ENCODE peak calls at places on chromosome 1, in four cellular contexts. S, F, C and W are unnamed samples.

GRCh38 chr1:94863297-94863911 is 43.2 kb downstream of the SLC44A3 start:
- DNase-seq in S (no peak), F (no peak), C (no peak), W (no peak)

GRCh38 chr1:49052102-49052501 is 275.4 kb upstream of the BEND5 start:
- DNase-seq in S (no peak), F (no peak), C (no peak), W (no peak)

GRCh38 chr1:237562247-237562823 is 328.4 kb downstream of the ZP4 start:
- DNase-seq in S (peak; percentile 61), F (peak; percentile 35), C (peak; percentile 4), W (no peak)

GRCh38 chr1:35476099-35476674 is 81.0 kb downstream of the KIAA0319L start:
- DNase-seq in S (no peak), F (no peak), C (no peak), W (no peak)

GRCh38 chr1:196155586-196155985 is 452.7 kb downstream of the KCNT2 start:
- DNase-seq in S (no peak), F (no peak), C (no peak), W (no peak)

GRCh38 chr1:172906778-172907592 is 143.8 kb downstream of the TNFSF18 start:
- DNase-seq in S (no peak), F (peak; percentile 50), C (no peak), W (no peak)

GRCh38 chr1:229156819-229157218 is 114.1 kb upstream of the RAB4A start:
- DNase-seq in S (peak; percentile 58), F (peak; percentile 28), C (no peak), W (no peak)

GRCh38 chr1:1470626-1471388 is 758 bp upstream of the ATAD3B start:
- DNase-seq in S (no peak), F (peak; percentile 36), C (no peak), W (peak; percentile 51)

GRCh38 chr1:116311756-116312691 is 61.0 kb upstream of the ATP1A1 start:
- DNase-seq in S (peak; percentile 84), F (no peak), C (no peak), W (no peak)

GRCh38 chr1:173477286-173478098 is at the start of gene PRDX6:
- DNase-seq in S (peak; percentile 48), F (no peak), C (no peak), W (peak; percentile 15)

GRCh38 chr1:34441661-34442060 is 265.0 kb downstream of the C1orf94 start:
- DNase-seq in S (no peak), F (no peak), C (no peak), W (no peak)

GRCh38 chr1:209756608-209757445 is 974 bp downstream of the TRAF3IP3 start:
- DNase-seq in S (no peak), F (no peak), C (peak; percentile 49), W (no peak)

GRCh38 chr1:109765896-109766615 is 2.3 kb upstream of the EPS8L3 start:
- DNase-seq in S (no peak), F (no peak), C (no peak), W (no peak)

GRCh38 chr1:10962483-10962882 is 50.0 kb upstream of the TARDBP start:
- DNase-seq in S (no peak), F (no peak), C (no peak), W (no peak)

GRCh38 chr1:156516821-156517220 is 16.2 kb upstream of the MEF2D start:
- DNase-seq in S (no peak), F (no peak), C (no peak), W (no peak)

GRCh38 chr1:42433324-42433860 is 22.4 kb downstream of the ZMYND12 start:
- DNase-seq in S (no peak), F (no peak), C (no peak), W (no peak)

GRCh38 chr1:6466023-6466422 is at the start of gene TNFRSF25:
- DNase-seq in S (no peak), F (no peak), C (no peak), W (peak; percentile 83)

GRCh38 chr1:157490337-157491165 is 61.8 kb downstream of the FCRL5 start:
- DNase-seq in S (peak; percentile 43), F (peak; percentile 47), C (no peak), W (peak; percentile 43)

GRCh38 chr1:2582401-2582800 is 4.2 kb upstream of the PRXL2B start:
- DNase-seq in S (no peak), F (no peak), C (no peak), W (no peak)

GRCh38 chr1:183780159-183780558 is 24.8 kb upstream of the RGL1 start:
- DNase-seq in S (peak; percentile 61), F (no peak), C (no peak), W (no peak)

GRCh38 chr1:225713281-225713680 is 60.4 kb upstream of the ENAH start:
- DNase-seq in S (peak; percentile 18), F (no peak), C (no peak), W (no peak)

GRCh38 chr1:5105744-5106143 is 451.3 kb downstream of the AJAP1 start:
- DNase-seq in S (no peak), F (no peak), C (no peak), W (no peak)

GRCh38 chr1:15056515-15057285 is 96.8 kb upstream of the TMEM51 start:
- DNase-seq in S (no peak), F (peak; percentile 34), C (no peak), W (no peak)

GRCh38 chr1:2194319-2194897 is at the start of gene FAAP20:
- DNase-seq in S (peak; percentile 24), F (peak; percentile 91), C (no peak), W (no peak)

GRCh38 chr1:235893840-235894239 is 27.1 kb upstream of the LYST start:
- DNase-seq in S (peak; percentile 37), F (no peak), C (no peak), W (no peak)

GRCh38 chr1:9422321-9422720 is 116.9 kb upstream of the SLC25A33 start:
- DNase-seq in S (no peak), F (no peak), C (no peak), W (no peak)

GRCh38 chr1:209755926-209756607 is at the start of gene TRAF3IP3:
- DNase-seq in S (no peak), F (no peak), C (peak; percentile 83), W (no peak)

GRCh38 chr1:83503153-83503552 is 495.8 kb downstream of the TTLL7 start:
- DNase-seq in S (no peak), F (no peak), C (no peak), W (no peak)

GRCh38 chr1:2318294-2319278 is 72.8 kb downstream of the MORN1 start:
- DNase-seq in S (no peak), F (no peak), C (no peak), W (no peak)

GRCh38 chr1:223652436-223652901 is 13.0 kb downstream of the CAPN8 start:
- DNase-seq in S (no peak), F (no peak), C (no peak), W (peak; percentile 50)

GRCh38 chr1:206839857-206840256 is 25.6 kb upstream of the IL20 start:
- DNase-seq in S (no peak), F (no peak), C (no peak), W (no peak)

GRCh38 chr1:107529511-107530149 is 388.8 kb downstream of the NTNG1 start:
- DNase-seq in S (peak; percentile 64), F (peak; percentile 48), C (peak; percentile 19), W (no peak)

GRCh38 chr1:202505356-202505755 is 156.9 kb downstream of the PPP1R12B start:
- DNase-seq in S (no peak), F (no peak), C (no peak), W (no peak)

GRCh38 chr1:52268372-52268771 is 97.6 kb downstream of the CC2D1B start:
- DNase-seq in S (no peak), F (no peak), C (no peak), W (no peak)

GRCh38 chr1:181251001-181251712 is 162.7 kb downstream of the IER5 start:
- DNase-seq in S (no peak), F (no peak), C (no peak), W (no peak)

DNA sequence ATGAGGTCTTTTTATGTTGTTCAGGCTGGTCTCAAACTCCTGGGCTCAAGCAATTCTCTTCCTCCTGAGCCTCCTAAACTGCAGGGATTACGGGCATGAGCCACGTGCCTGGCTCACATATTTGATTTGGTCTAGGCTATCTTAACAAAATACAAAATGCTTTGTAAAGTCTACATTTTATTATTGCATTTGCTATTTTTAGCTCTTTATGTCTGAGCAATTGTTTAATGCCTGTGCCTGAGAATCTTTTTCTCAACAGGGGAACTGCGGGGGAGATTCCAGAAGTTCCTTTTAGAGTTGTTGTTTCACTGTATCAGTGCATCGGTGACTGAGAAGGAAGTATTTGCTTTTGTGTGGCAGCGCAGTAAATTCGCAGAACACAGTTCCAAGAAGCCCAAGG is 167.2 kb downstream of the PDE4B start:
- DNase-seq in S (no peak), F (no peak), C (no peak), W (no peak)
- TF ChIP-seq GABPA in S (no peak), F (no peak), C (no peak), W (no peak)

GRCh38 chr1:21620011-21620410 is 49.1 kb downstream of the RAP1GAP start:
- DNase-seq in S (no peak), F (no peak), C (no peak), W (no peak)
- TF ChIP-seq SP1 in S (no peak), F (no peak), C (no peak), W (no peak)

GRCh38 chr1:32797456-32797855 is 19.7 kb downstream of the YARS1 start:
- DNase-seq in S (no peak), F (no peak), C (no peak), W (no peak)

GRCh38 chr1:32798679-32799416 is 18.3 kb downstream of the YARS1 start:
- DNase-seq in S (no peak), F (no peak), C (peak; percentile 55), W (no peak)

GRCh38 chr1:32798191-32798590 is 19.0 kb downstream of the YARS1 start:
- DNase-seq in S (no peak), F (no peak), C (no peak), W (no peak)

GRCh38 chr1:32806315-32806714 is 10.8 kb downstream of the YARS1 start:
- DNase-seq in S (no peak), F (no peak), C (no peak), W (no peak)

DNA sequence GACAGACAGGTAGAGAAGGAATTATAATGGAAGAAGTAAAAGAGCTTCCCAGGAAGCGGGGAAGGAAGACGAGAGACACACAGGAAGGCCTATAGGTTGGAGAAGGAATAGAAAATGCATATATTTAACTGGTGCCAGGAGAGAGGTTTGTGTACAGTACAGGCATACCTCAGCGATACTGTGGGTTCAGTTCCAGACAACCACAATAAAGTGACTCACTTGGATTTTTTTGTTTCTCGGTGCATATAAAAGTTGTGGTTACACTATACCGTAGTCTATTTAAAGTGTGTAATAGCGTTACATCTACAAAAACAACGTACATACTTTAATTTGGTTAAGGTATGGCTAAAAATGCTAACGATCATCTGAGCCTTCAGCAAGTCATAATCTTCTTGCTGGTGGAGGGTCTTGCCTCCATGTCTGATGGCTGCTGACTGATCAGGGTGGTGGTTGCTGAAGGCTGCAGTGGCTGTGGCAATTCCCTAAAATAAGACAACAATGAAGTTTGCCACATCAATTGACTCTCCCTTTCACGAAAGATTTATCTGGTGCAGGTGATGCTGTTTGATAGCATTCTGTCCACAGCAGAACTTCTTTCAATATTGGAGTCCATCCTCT is 16.0 kb downstream of the YARS1 start:
- DNase-seq in S (no peak), F (no peak), C (no peak), W (no peak)
- TF ChIP-seq GABPA in S (no peak), F (no peak), C (no peak), W (no peak)

DNA sequence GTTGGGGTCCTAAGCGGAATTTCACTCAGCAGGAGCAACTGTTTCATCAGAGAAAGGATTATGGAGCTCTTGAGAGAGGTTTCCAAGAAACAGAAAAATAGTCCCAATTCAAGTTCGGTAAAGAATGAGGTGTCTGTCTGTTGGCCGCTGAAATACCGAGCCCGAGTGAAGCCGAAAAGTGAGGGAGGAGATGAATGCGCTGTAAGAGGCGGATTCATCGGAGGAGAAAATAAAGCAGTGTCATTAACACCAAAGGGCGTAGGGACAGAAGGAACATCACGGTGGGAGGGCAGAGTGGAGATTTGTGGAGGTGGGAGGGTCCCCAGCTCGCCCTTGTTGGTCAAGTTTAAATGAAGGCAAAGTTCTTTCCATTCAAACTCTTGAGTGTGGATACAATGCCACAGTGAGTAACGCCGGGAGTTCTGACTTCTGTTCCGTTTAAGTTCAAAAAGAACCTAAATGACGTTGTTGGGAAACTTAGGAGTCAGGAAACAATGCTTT is 15.7 kb upstream of the SLC45A1 start:
- DNase-seq in S (no peak), F (no peak), C (no peak), W (no peak)
- TF ChIP-seq SP1 in S (no peak), F (no peak), C (no peak), W (no peak)